ENCODE peak calls at places on chromosomes 2 and 18, in seven cellular contexts. One of them, this sample, is unnamed.

GRCh38 chr18:77102246-77103040 is 30.1 kb downstream of the MBP start:
- DNase-seq in dorsolateral prefrontal cortex: no peak
- DNase-seq in breast epithelium: no peak
- DNase-seq in AG04449: peak
- DNase-seq in fibroblast of lung: peak
- DNase-seq in IMR-90: peak
- DNase-seq in cardiac muscle cell: peak
- DNase-seq in this sample: no peak

GRCh38 chr2:205352593-205352992 is 329.7 kb upstream of the NRP2 start:
- DNase-seq in AG04449: no peak
- DNase-seq in breast epithelium: no peak
- DNase-seq in cardiac muscle cell: peak
- DNase-seq in fibroblast of lung: peak
- DNase-seq in IMR-90: peak
- DNase-seq in dorsolateral prefrontal cortex: no peak
- DNase-seq in this sample: no peak

GRCh38 chr2:84676295-84676694 is 160.0 kb downstream of the DNAH6 start:
- DNase-seq in cardiac muscle cell: no peak
- DNase-seq in dorsolateral prefrontal cortex: no peak
- DNase-seq in breast epithelium: no peak
- DNase-seq in fibroblast of lung: peak
- DNase-seq in IMR-90: peak
- DNase-seq in AG04449: no peak
- DNase-seq in this sample: no peak

GRCh38 chr2:169711751-169712509 is 17.7 kb downstream of the PHOSPHO2 start:
- DNase-seq in AG04449: no peak
- DNase-seq in cardiac muscle cell: no peak
- DNase-seq in fibroblast of lung: no peak
- DNase-seq in breast epithelium: no peak
- DNase-seq in dorsolateral prefrontal cortex: no peak
- DNase-seq in IMR-90: no peak
- DNase-seq in this sample: no peak

GRCh38 chr2:1972428-1972827 is 228.1 kb upstream of the PXDN start:
- DNase-seq in IMR-90: no peak
- DNase-seq in dorsolateral prefrontal cortex: peak
- DNase-seq in breast epithelium: peak
- DNase-seq in cardiac muscle cell: peak
- DNase-seq in fibroblast of lung: no peak
- DNase-seq in AG04449: no peak
- DNase-seq in this sample: no peak

GRCh38 chr2:48572797-48573196 is 42.8 kb downstream of the STON1 start:
- DNase-seq in dorsolateral prefrontal cortex: no peak
- DNase-seq in cardiac muscle cell: no peak
- DNase-seq in AG04449: no peak
- DNase-seq in breast epithelium: no peak
- DNase-seq in fibroblast of lung: no peak
- DNase-seq in IMR-90: no peak
- DNase-seq in this sample: no peak

GRCh38 chr2:17104454-17104853 is 413.8 kb downstream of the RAD51AP2 start:
- DNase-seq in breast epithelium: no peak
- DNase-seq in cardiac muscle cell: peak
- DNase-seq in fibroblast of lung: peak
- DNase-seq in IMR-90: peak
- DNase-seq in dorsolateral prefrontal cortex: peak
- DNase-seq in AG04449: peak
- DNase-seq in this sample: peak

GRCh38 chr2:19787134-19787533 is 114.6 kb downstream of the TTC32 start:
- DNase-seq in cardiac muscle cell: no peak
- DNase-seq in dorsolateral prefrontal cortex: no peak
- DNase-seq in AG04449: no peak
- DNase-seq in breast epithelium: no peak
- DNase-seq in IMR-90: no peak
- DNase-seq in fibroblast of lung: no peak
- DNase-seq in this sample: no peak

GRCh38 chr2:126784636-126785035 is 114.1 kb upstream of the TEX51 start:
- DNase-seq in cardiac muscle cell: no peak
- DNase-seq in fibroblast of lung: no peak
- DNase-seq in IMR-90: no peak
- DNase-seq in dorsolateral prefrontal cortex: peak
- DNase-seq in AG04449: no peak
- DNase-seq in breast epithelium: no peak
- DNase-seq in this sample: no peak

GRCh38 chr2:133840761-133841160 is 272.5 kb upstream of the NCKAP5 start:
- DNase-seq in dorsolateral prefrontal cortex: no peak
- DNase-seq in IMR-90: no peak
- DNase-seq in cardiac muscle cell: no peak
- DNase-seq in fibroblast of lung: no peak
- DNase-seq in breast epithelium: no peak
- DNase-seq in AG04449: no peak
- DNase-seq in this sample: no peak

GRCh38 chr2:45192991-45193390 is 183.7 kb upstream of the SIX2 start:
- DNase-seq in cardiac muscle cell: no peak
- DNase-seq in breast epithelium: no peak
- DNase-seq in IMR-90: no peak
- DNase-seq in AG04449: no peak
- DNase-seq in fibroblast of lung: no peak
- DNase-seq in dorsolateral prefrontal cortex: no peak
- DNase-seq in this sample: no peak
- TF ChIP-seq CTCF in cardiac muscle cell: no peak
- TF ChIP-seq CTCF in breast epithelium: no peak
- TF ChIP-seq CTCF in IMR-90: no peak
- TF ChIP-seq CTCF in AG04449: no peak
- TF ChIP-seq CTCF in fibroblast of lung: no peak
- TF ChIP-seq CTCF in dorsolateral prefrontal cortex: no peak
- TF ChIP-seq CTCF in this sample: no peak

GRCh38 chr2:189578272-189578671 is 2.3 kb downstream of the SLC40A1 start:
- DNase-seq in breast epithelium: no peak
- DNase-seq in fibroblast of lung: no peak
- DNase-seq in dorsolateral prefrontal cortex: no peak
- DNase-seq in AG04449: no peak
- DNase-seq in cardiac muscle cell: no peak
- DNase-seq in IMR-90: no peak
- DNase-seq in this sample: no peak

GRCh38 chr2:189570565-189570964 is 10.0 kb downstream of the SLC40A1 start:
- DNase-seq in breast epithelium: no peak
- DNase-seq in IMR-90: peak
- DNase-seq in AG04449: no peak
- DNase-seq in fibroblast of lung: peak
- DNase-seq in dorsolateral prefrontal cortex: no peak
- DNase-seq in cardiac muscle cell: peak
- DNase-seq in this sample: peak

GRCh38 chr2:189577108-189577507 is 3.5 kb downstream of the SLC40A1 start:
- DNase-seq in dorsolateral prefrontal cortex: no peak
- DNase-seq in breast epithelium: no peak
- DNase-seq in cardiac muscle cell: no peak
- DNase-seq in AG04449: no peak
- DNase-seq in IMR-90: no peak
- DNase-seq in fibroblast of lung: no peak
- DNase-seq in this sample: no peak

GRCh38 chr2:189576361-189576760 is 4.2 kb downstream of the SLC40A1 start:
- DNase-seq in IMR-90: no peak
- DNase-seq in cardiac muscle cell: no peak
- DNase-seq in fibroblast of lung: no peak
- DNase-seq in breast epithelium: no peak
- DNase-seq in dorsolateral prefrontal cortex: no peak
- DNase-seq in AG04449: no peak
- DNase-seq in this sample: no peak

GRCh38 chr2:189574793-189575475 is 5.7 kb downstream of the SLC40A1 start:
- DNase-seq in IMR-90: no peak
- DNase-seq in fibroblast of lung: no peak
- DNase-seq in AG04449: no peak
- DNase-seq in cardiac muscle cell: no peak
- DNase-seq in breast epithelium: no peak
- DNase-seq in dorsolateral prefrontal cortex: no peak
- DNase-seq in this sample: peak
- H3K4me3 ChIP-seq in IMR-90: no peak
- H3K4me3 ChIP-seq in fibroblast of lung: no peak
- H3K4me3 ChIP-seq in AG04449: no peak
- H3K4me3 ChIP-seq in cardiac muscle cell: no peak
- H3K4me3 ChIP-seq in breast epithelium: peak
- H3K4me3 ChIP-seq in dorsolateral prefrontal cortex: no peak
- H3K4me3 ChIP-seq in this sample: no peak

GRCh38 chr2:197075754-197076337 is 149.3 kb upstream of the PGAP1 start:
- DNase-seq in breast epithelium: no peak
- DNase-seq in IMR-90: no peak
- DNase-seq in cardiac muscle cell: peak
- DNase-seq in fibroblast of lung: no peak
- DNase-seq in dorsolateral prefrontal cortex: no peak
- DNase-seq in AG04449: no peak
- DNase-seq in this sample: no peak
- TF ChIP-seq CTCF in breast epithelium: no peak
- TF ChIP-seq CTCF in IMR-90: peak
- TF ChIP-seq CTCF in cardiac muscle cell: peak
- TF ChIP-seq CTCF in fibroblast of lung: peak
- TF ChIP-seq CTCF in dorsolateral prefrontal cortex: no peak
- TF ChIP-seq CTCF in AG04449: peak
- TF ChIP-seq CTCF in this sample: peak

GRCh38 chr18:12839526-12840196 is 44.4 kb downstream of the PTPN2 start:
- DNase-seq in AG04449: no peak
- DNase-seq in breast epithelium: no peak
- DNase-seq in fibroblast of lung: no peak
- DNase-seq in cardiac muscle cell: peak
- DNase-seq in dorsolateral prefrontal cortex: no peak
- DNase-seq in IMR-90: no peak
- DNase-seq in this sample: no peak
- H3K4me3 ChIP-seq in AG04449: no peak
- H3K4me3 ChIP-seq in breast epithelium: no peak
- H3K4me3 ChIP-seq in fibroblast of lung: no peak
- H3K4me3 ChIP-seq in cardiac muscle cell: no peak
- H3K4me3 ChIP-seq in dorsolateral prefrontal cortex: no peak
- H3K4me3 ChIP-seq in IMR-90: no peak
- H3K4me3 ChIP-seq in this sample: no peak

GRCh38 chr2:98634406-98635092 is 26.2 kb downstream of the UNC50 start:
- DNase-seq in fibroblast of lung: peak
- DNase-seq in IMR-90: no peak
- DNase-seq in dorsolateral prefrontal cortex: no peak
- DNase-seq in breast epithelium: no peak
- DNase-seq in cardiac muscle cell: no peak
- DNase-seq in AG04449: no peak
- DNase-seq in this sample: no peak
- TF ChIP-seq CTCF in fibroblast of lung: peak
- TF ChIP-seq CTCF in IMR-90: peak
- TF ChIP-seq CTCF in dorsolateral prefrontal cortex: no peak
- TF ChIP-seq CTCF in breast epithelium: no peak
- TF ChIP-seq CTCF in cardiac muscle cell: peak
- TF ChIP-seq CTCF in AG04449: no peak
- TF ChIP-seq CTCF in this sample: peak

GRCh38 chr2:218859556-218859993 is at the start of gene WNT6:
- DNase-seq in dorsolateral prefrontal cortex: no peak
- DNase-seq in breast epithelium: no peak
- DNase-seq in AG04449: no peak
- DNase-seq in IMR-90: no peak
- DNase-seq in fibroblast of lung: no peak
- DNase-seq in cardiac muscle cell: no peak
- DNase-seq in this sample: no peak
- H3K4me3 ChIP-seq in dorsolateral prefrontal cortex: peak
- H3K4me3 ChIP-seq in breast epithelium: peak
- H3K4me3 ChIP-seq in AG04449: peak
- H3K4me3 ChIP-seq in IMR-90: peak
- H3K4me3 ChIP-seq in fibroblast of lung: peak
- H3K4me3 ChIP-seq in cardiac muscle cell: peak
- H3K4me3 ChIP-seq in this sample: no peak

DNA sequence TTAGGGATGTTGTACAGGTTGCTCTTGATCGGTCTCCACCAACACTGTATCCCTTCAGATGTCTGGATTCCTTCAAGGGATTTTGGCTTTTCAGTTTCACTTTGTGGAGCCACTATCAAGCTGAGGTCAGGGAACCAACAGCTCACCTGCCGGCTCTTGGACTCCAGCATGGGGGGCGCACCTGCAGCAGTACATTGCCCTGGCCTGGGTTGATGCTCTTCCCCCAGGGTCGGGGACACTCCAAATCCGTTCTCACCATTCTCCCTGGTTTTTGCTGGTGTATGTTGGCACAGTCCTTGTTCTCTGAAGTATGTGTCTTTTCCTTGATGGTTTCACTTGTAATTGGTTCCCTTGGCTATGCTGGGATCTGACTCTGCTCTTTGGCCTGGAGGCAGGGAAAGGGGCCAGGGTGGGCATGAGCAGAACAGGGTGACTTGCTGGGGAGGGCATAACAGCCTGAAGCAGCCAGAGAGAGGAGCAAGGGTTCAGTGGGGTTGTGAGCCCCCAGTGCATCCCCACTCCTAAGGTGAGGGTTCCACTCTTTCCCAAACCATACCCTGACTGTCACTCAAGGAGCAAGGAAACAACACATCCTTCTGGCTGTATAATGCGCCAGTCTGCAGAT is 5.1 kb downstream of the ARHGEF4 start:
- DNase-seq in AG04449: no peak
- DNase-seq in IMR-90: no peak
- DNase-seq in dorsolateral prefrontal cortex: no peak
- DNase-seq in cardiac muscle cell: no peak
- DNase-seq in breast epithelium: no peak
- DNase-seq in fibroblast of lung: no peak
- DNase-seq in this sample: no peak
- TF ChIP-seq CTCF in AG04449: no peak
- TF ChIP-seq CTCF in IMR-90: no peak
- TF ChIP-seq CTCF in dorsolateral prefrontal cortex: no peak
- TF ChIP-seq CTCF in cardiac muscle cell: no peak
- TF ChIP-seq CTCF in breast epithelium: no peak
- TF ChIP-seq CTCF in fibroblast of lung: no peak
- TF ChIP-seq CTCF in this sample: no peak

GRCh38 chr2:218354850-218355443 is 1.7 kb upstream of the CATIP start:
- DNase-seq in fibroblast of lung: no peak
- DNase-seq in dorsolateral prefrontal cortex: no peak
- DNase-seq in cardiac muscle cell: no peak
- DNase-seq in AG04449: no peak
- DNase-seq in breast epithelium: no peak
- DNase-seq in IMR-90: no peak
- DNase-seq in this sample: no peak

GRCh38 chr2:218357194-218358177 is 829 bp downstream of the CATIP start:
- DNase-seq in dorsolateral prefrontal cortex: no peak
- DNase-seq in cardiac muscle cell: no peak
- DNase-seq in IMR-90: no peak
- DNase-seq in breast epithelium: no peak
- DNase-seq in fibroblast of lung: no peak
- DNase-seq in AG04449: no peak
- DNase-seq in this sample: no peak

DNA sequence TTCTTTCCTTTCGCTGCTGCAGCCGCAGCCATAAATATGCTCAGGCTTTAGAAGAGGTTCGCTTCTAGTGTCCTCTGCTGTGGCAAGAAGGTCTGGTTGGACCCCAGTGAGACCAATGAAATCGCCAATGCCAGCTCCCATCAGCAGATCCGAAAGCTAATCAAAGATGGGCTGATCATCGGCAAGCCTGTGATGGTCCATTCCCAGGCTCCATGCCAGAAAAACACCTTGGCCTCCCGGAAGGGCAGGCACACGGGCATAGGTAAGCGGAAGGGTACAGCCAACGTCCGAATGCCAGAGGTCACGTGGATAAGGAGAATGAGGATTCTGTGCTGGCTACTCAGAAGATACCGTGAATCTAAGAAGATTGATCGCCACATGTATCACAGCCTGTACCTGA is 2.6 kb upstream of the CATIP start:
- DNase-seq in AG04449: no peak
- DNase-seq in fibroblast of lung: no peak
- DNase-seq in dorsolateral prefrontal cortex: no peak
- DNase-seq in breast epithelium: no peak
- DNase-seq in cardiac muscle cell: no peak
- DNase-seq in IMR-90: no peak
- DNase-seq in this sample: no peak
- H3K4me3 ChIP-seq in AG04449: no peak
- H3K4me3 ChIP-seq in fibroblast of lung: no peak
- H3K4me3 ChIP-seq in dorsolateral prefrontal cortex: no peak
- H3K4me3 ChIP-seq in breast epithelium: no peak
- H3K4me3 ChIP-seq in cardiac muscle cell: no peak
- H3K4me3 ChIP-seq in IMR-90: no peak
- H3K4me3 ChIP-seq in this sample: no peak